ENCODE peak calls at places on chromosomes 3 and 15, in seven cellular contexts. O is NCI-H524 treated with DMSO at 0.1 percent for 48 hours; N is stimulated activated CD4-positive, alpha-beta T cell treated with anti-CD3 and anti-CD28 coated beads, Interleukin-12 subunit alpha, Interleukin-12 subunit beta, amount 100 ng/mL, for 4 hours; E is progenitor cell of endocrine pancreas; M is KBM-7; G is G401; H is HL-60. L is an unnamed sample.

GRCh38 chr3:48296699-48297098 is 36.8 kb downstream of the SPINK8 start:
- DNase-seq in E (no peak), G (no peak), O (no peak), H (no peak), M (no peak), N (no peak), L (no peak)

GRCh38 chr15:57565326-57565725 is 26.4 kb upstream of the MYZAP start:
- DNase-seq in G (no peak), H (peak), M (peak), E (no peak), O (no peak), N (no peak), L (no peak)

GRCh38 chr3:134392336-134392983 is 18.2 kb upstream of the AMOTL2 start:
- DNase-seq in O (no peak), E (no peak), G (no peak), H (no peak), N (no peak), M (no peak), L (peak)

GRCh38 chr3:186909078-186909853 is 21.1 kb upstream of the ST6GAL1 start:
- DNase-seq in M (peak), E (no peak), N (peak), G (no peak), O (no peak), H (no peak), L (no peak)

GRCh38 chr3:138775254-138775595 is 59.5 kb downstream of the PIK3CB start:
- DNase-seq in E (no peak), M (peak), O (no peak), G (no peak), H (no peak), N (no peak), L (no peak)

GRCh38 chr3:71551286-71551919 is 32.1 kb downstream of the FOXP1 start:
- DNase-seq in O (no peak), M (no peak), G (no peak), H (no peak), E (no peak), N (no peak), L (no peak)

GRCh38 chr3:177057768-177058167 is 139.5 kb downstream of the TBL1XR1 start:
- DNase-seq in H (no peak), M (no peak), O (peak), N (peak), E (no peak), G (peak), L (peak)

GRCh38 chr3:128407247-128407646 is 59.4 kb downstream of the DNAJB8 start:
- DNase-seq in G (no peak), E (no peak), H (no peak), M (no peak), O (no peak), N (no peak), L (no peak)

GRCh38 chr3:57275393-57275792 is 17.1 kb downstream of the ASB14 start:
- DNase-seq in M (no peak), G (no peak), E (no peak), H (no peak), O (no peak), N (no peak), L (no peak)

GRCh38 chr15:47184003-47184404 is 533.3 kb upstream of the SEMA6D start:
- DNase-seq in N (no peak), G (no peak), M (no peak), H (peak), E (peak), O (peak), L (no peak)

GRCh38 chr3:52983828-52984227 is 62.0 kb downstream of the SFMBT1 start:
- DNase-seq in G (no peak), H (no peak), O (no peak), E (no peak), N (no peak), M (no peak), L (peak)

GRCh38 chr3:70999730-71000129 is 583.8 kb downstream of the FOXP1 start:
- DNase-seq in N (no peak), O (no peak), M (no peak), H (no peak), E (no peak), G (no peak), L (no peak)

GRCh38 chr3:39445927-39446326 is 21.6 kb upstream of the MOBP start:
- DNase-seq in E (no peak), N (no peak), H (no peak), O (no peak), G (no peak), M (no peak), L (no peak)

GRCh38 chr15:83398591-83398990 is 48.5 kb upstream of the SH3GL3 start:
- DNase-seq in E (no peak), M (no peak), N (no peak), O (peak), H (no peak), G (no peak), L (no peak)

GRCh38 chr3:48681974-48682610 is 3.6 kb downstream of the NCKIPSD start:
- DNase-seq in E (no peak), N (no peak), G (no peak), M (no peak), O (no peak), H (no peak), L (no peak)

GRCh38 chr3:113441051-113441770 is at the start of gene CFAP44:
- DNase-seq in E (peak), H (no peak), M (no peak), N (peak), G (peak), O (no peak), L (peak)

GRCh38 chr3:48897401-48898376 is 993 bp downstream of the SLC25A20 start:
- DNase-seq in H (peak), N (no peak), E (no peak), O (no peak), G (no peak), M (peak), L (peak)

GRCh38 chr15:50229336-50229735 is 36.2 kb downstream of the HDC start:
- DNase-seq in M (no peak), H (no peak), E (no peak), O (no peak), N (no peak), G (no peak), L (no peak)

GRCh38 chr15:97745481-97746071 is 214.9 kb upstream of the ARRDC4 start:
- DNase-seq in G (no peak), N (peak), M (peak), H (peak), O (no peak), E (no peak), L (peak)

GRCh38 chr3:42498791-42499477 is 3.5 kb upstream of the VIPR1 start:
- DNase-seq in O (no peak), H (no peak), M (no peak), N (no peak), G (no peak), E (peak), L (no peak)

GRCh38 chr15:81069909-81070308 is 64.2 kb upstream of the CFAP161 start:
- DNase-seq in G (no peak), M (no peak), N (no peak), H (no peak), O (no peak), E (no peak), L (no peak)

GRCh38 chr3:12198301-12198700 is 39.6 kb upstream of the TIMP4 start:
- DNase-seq in G (no peak), H (no peak), M (no peak), N (no peak), O (no peak), E (no peak), L (no peak)

GRCh38 chr3:133460809-133461208 is 61.0 kb downstream of the BFSP2 start:
- DNase-seq in M (no peak), G (no peak), H (no peak), N (no peak), O (no peak), E (no peak), L (no peak)

GRCh38 chr3:20145874-20146273 is 40.1 kb downstream of the SGO1 start:
- DNase-seq in O (no peak), H (no peak), E (no peak), M (no peak), N (no peak), G (no peak), L (no peak)

GRCh38 chr3:35305406-35305805 is 333.9 kb upstream of the ARPP21 start:
- DNase-seq in O (no peak), M (no peak), H (no peak), E (no peak), G (peak), N (no peak), L (no peak)

GRCh38 chr3:56769125-56769709 is 32.5 kb downstream of the ARHGEF3 start:
- DNase-seq in H (no peak), E (no peak), O (no peak), M (no peak), N (no peak), G (peak), L (peak)

GRCh38 chr3:89504432-89504831 is 397.0 kb downstream of the EPHA3 start:
- DNase-seq in E (no peak), G (peak), O (peak), M (no peak), N (no peak), H (no peak), L (no peak)

GRCh38 chr3:188179006-188179966 is 25.3 kb downstream of the LPP start:
- DNase-seq in E (no peak), O (no peak), G (no peak), N (no peak), H (no peak), M (no peak), L (no peak)

GRCh38 chr3:170862618-170863374 is 7.2 kb downstream of the RPL22L1 start:
- DNase-seq in M (peak), G (no peak), H (no peak), N (no peak), O (no peak), E (no peak), L (no peak)

GRCh38 chr3:161274691-161275298 is 53.7 kb downstream of the NMD3 start:
- DNase-seq in O (no peak), G (peak), M (peak), N (no peak), H (peak), E (no peak), L (peak)

GRCh38 chr3:105327662-105328337 is 38.9 kb upstream of the ALCAM start:
- DNase-seq in O (no peak), H (peak), N (no peak), E (no peak), M (no peak), G (no peak), L (no peak)

GRCh38 chr15:67107014-67107812 is 41.8 kb downstream of the SMAD3 start:
- DNase-seq in M (no peak), O (no peak), G (no peak), H (no peak), N (no peak), E (no peak), L (no peak)